ENCODE peak calls at places on chromosomes 12 and 14, in four cellular contexts. Z, V, C and S are unnamed samples.

GRCh38 chr12:113136990-113137511 is 1.5 kb upstream of the RASAL1 start:
- DNase-seq in Z (no peak), V (peak; percentile 41), C (no peak), S (no peak)

GRCh38 chr12:31600252-31600651 is 9.3 kb upstream of the DENND5B start:
- DNase-seq in Z (no peak), V (no peak), C (no peak), S (no peak)

GRCh38 chr12:32499048-32499447 is 99.7 kb downstream of the FGD4 start:
- DNase-seq in Z (no peak), V (no peak), C (no peak), S (no peak)

GRCh38 chr14:28707814-28708213 is 58.8 kb upstream of the FOXG1 start:
- DNase-seq in Z (peak; percentile 67), V (no peak), C (no peak), S (no peak)

GRCh38 chr12:22287776-22288621 is 46.5 kb downstream of the ST8SIA1 start:
- DNase-seq in Z (peak; percentile 79), V (no peak), C (no peak), S (no peak)

GRCh38 chr12:48901278-48901677 is 24.0 kb downstream of the FKBP11 start:
- DNase-seq in Z (peak; percentile 69), V (no peak), C (no peak), S (no peak)

GRCh38 chr12:111437816-111438454 is 32.2 kb downstream of the SH2B3 start:
- DNase-seq in Z (peak; percentile 85), V (peak; percentile 76), C (no peak), S (no peak)

GRCh38 chr12:108483213-108483920 is 31.7 kb upstream of the FICD start:
- DNase-seq in Z (peak; percentile 90), V (no peak), C (no peak), S (no peak)

GRCh38 chr12:27969011-27969900 is 3.3 kb downstream of the PTHLH start:
- DNase-seq in Z (peak; percentile 47), V (no peak), C (peak; percentile 58), S (no peak)
- TF ChIP-seq CTCF in Z (peak; percentile 10), V (no peak), C (no peak), S (no peak)

DNA sequence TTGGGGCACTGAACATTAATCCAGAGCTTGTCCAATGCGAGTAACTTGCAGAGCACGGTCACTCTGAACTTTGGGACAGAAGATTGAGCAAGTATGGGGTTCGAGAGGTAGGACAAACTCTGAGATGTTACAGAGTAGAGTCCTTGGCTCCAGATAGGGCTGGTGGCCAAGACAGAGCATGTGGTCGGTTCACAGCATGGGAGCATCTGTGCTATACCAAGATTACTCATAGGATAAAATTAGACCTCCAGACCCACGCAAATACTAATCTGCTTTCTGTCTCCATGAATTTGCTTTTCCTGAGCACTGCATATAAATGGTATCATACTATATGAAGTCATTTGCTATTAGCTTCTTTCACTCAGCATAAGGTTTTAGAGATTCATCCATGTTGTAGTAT is 93.4 kb upstream of the TBX5 start:
- DNase-seq in Z (no peak), V (no peak), C (no peak), S (no peak)
- TF ChIP-seq CTCF in Z (no peak), V (no peak), C (no peak), S (no peak)

DNA sequence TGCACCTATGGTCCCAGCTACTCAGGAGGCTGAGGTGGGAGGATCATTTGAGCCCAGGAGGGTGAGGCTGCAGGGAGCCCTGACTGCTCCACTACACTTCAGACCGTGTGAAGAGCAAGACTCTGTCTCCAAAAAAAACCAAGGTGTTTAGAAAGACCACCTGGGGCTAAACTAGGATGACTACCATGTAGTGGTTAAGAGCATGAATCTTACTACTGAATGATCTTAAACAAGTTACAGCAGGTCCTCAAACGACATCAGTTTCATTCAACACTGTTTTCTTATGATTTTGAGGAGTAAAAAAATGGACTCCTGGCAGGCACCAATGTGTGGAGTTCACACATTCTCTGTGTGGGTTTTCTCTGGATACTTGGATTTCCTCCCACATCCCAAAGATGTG is 14.0 kb downstream of the AREL1 start:
- DNase-seq in Z (peak; percentile 91), V (no peak), C (no peak), S (no peak)
- TF ChIP-seq CTCF in Z (no peak), V (no peak), C (no peak), S (no peak)

DNA sequence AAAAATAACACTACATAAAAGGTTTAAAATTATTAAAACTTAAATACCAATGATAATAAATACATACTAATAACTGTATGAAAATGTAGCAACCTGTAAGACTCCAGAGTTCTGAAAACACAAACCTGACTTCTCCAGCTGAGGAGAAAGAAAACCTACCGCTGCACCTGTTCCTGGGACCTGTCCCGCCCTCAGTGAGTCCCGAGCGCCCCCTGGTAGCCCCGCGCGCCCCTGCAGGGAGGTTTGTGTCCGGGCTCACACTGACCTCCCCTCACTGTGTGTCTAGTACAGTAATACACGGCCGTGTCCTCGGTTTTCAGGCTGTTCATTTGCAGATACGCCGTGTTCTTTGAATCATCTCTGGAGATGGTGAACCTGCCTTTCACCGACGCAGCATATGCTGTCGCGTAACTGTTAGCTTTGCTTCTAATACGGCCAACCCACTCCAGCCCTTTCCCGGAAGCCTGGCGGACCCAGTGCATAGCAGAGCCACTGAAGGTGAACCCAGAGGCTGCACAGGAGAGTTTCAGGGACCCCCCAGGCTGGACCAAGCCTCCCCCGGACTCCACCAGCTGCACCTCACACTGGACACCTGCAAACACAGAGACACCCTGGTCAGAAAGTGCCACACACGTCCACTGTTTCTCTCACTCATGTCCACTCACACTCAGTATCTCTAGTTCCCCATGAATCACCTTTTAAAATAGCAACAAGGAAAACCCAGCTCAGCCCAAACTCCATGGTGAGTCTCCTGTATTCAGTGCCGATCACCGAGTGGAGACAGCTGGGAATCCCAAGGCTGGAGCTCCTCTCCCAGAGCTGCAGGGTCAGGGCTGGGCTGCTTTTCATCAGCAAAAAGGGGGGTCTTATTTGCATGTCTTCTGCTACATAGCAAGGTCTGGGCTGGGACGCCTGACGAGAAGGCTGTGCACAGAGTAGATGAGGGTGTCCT is 1276.3 kb downstream of the TMEM121 start:
- DNase-seq in Z (no peak), V (no peak), C (no peak), S (no peak)
- TF ChIP-seq CTCF in Z (no peak), V (no peak), C (no peak), S (no peak)

GRCh38 chr14:92712654-92713051 is 35.8 kb downstream of the LGMN start:
- DNase-seq in Z (no peak), V (no peak), C (peak; percentile 24), S (no peak)

GRCh38 chr14:92717571-92718042 is 30.8 kb downstream of the LGMN start:
- DNase-seq in Z (no peak), V (no peak), C (no peak), S (no peak)

GRCh38 chr14:92718659-92719058 is 29.8 kb downstream of the LGMN start:
- DNase-seq in Z (no peak), V (no peak), C (no peak), S (no peak)

GRCh38 chr14:92719421-92719820 is 29.0 kb downstream of the LGMN start:
- DNase-seq in Z (no peak), V (no peak), C (no peak), S (no peak)

GRCh38 chr14:92716131-92716530 is 32.3 kb downstream of the LGMN start:
- DNase-seq in Z (no peak), V (no peak), C (no peak), S (no peak)
- TF ChIP-seq CTCF in Z (no peak), V (no peak), C (no peak), S (no peak)

GRCh38 chr14:73173092-73173735 is 36.9 kb downstream of the PSEN1 start:
- DNase-seq in Z (peak; percentile 55), V (no peak), C (no peak), S (no peak)
- TF ChIP-seq CTCF in Z (peak; percentile 55), V (peak; percentile 49), C (peak; percentile 32), S (no peak)

GRCh38 chr14:71642715-71643114 is 289.5 kb upstream of the RGS6 start:
- DNase-seq in Z (no peak), V (no peak), C (no peak), S (no peak)
- TF ChIP-seq CTCF in Z (no peak), V (no peak), C (no peak), S (no peak)

GRCh38 chr14:53399057-53399456 is 245.9 kb upstream of the DDHD1 start:
- DNase-seq in Z (peak; percentile 45), V (no peak), C (no peak), S (no peak)
- TF ChIP-seq CTCF in Z (peak; percentile 30), V (no peak), C (no peak), S (no peak)